ENCODE peak calls at places on chromosomes 1 and 21, in six cellular contexts. X is heart left ventricle; I is CD4-positive, alpha-beta memory T cell; M is CD8-positive, alpha-beta T cell; R is CD8-positive, alpha-beta memory T cell; J is effector memory CD4-positive, alpha-beta T cell. K is an unnamed sample.

GRCh38 chr1:28078680-28079626 is 9.5 kb downstream of the EYA3 start:
- DNase-seq in I (no peak), R (no peak), X (no peak), J (no peak), M (no peak), K (no peak)

GRCh38 chr1:154851392-154852177 is 18.5 kb downstream of the KCNN3 start:
- DNase-seq in M (no peak), X (no peak), J (no peak), I (no peak), R (no peak), K (no peak)

GRCh38 chr1:202170726-202171125 is 10.3 kb upstream of the PTPN7 start:
- DNase-seq in X (no peak), J (no peak), R (no peak), I (no peak), M (no peak), K (no peak)

GRCh38 chr1:32334864-32335618 is 992 bp downstream of the MARCKSL1 start:
- DNase-seq in I (peak; percentile 68), R (peak; percentile 72), M (peak; percentile 57), J (peak; percentile 44), X (peak; percentile 60), K (no peak)

GRCh38 chr1:36511804-36512798 is 29.4 kb upstream of the CSF3R start:
- DNase-seq in R (no peak), I (no peak), M (no peak), X (no peak), J (no peak), K (no peak)

GRCh38 chr1:43383449-43383848 is 6.2 kb downstream of the MED8 start:
- DNase-seq in X (no peak), M (no peak), I (no peak), R (no peak), J (no peak), K (no peak)

GRCh38 chr1:204150702-204151561 is 912 bp downstream of the ETNK2 start:
- DNase-seq in I (no peak), R (no peak), M (no peak), X (no peak), J (no peak), K (no peak)

GRCh38 chr1:182724215-182724614 is 39.8 kb upstream of the RGS8 start:
- DNase-seq in X (no peak), J (no peak), I (no peak), R (no peak), M (no peak), K (no peak)

GRCh38 chr1:203520315-203520714 is 26.4 kb downstream of the OPTC start:
- DNase-seq in I (no peak), R (no peak), X (no peak), J (no peak), M (no peak), K (no peak)

GRCh38 chr1:198157847-198158765 is 1.3 kb downstream of the NEK7 start:
- DNase-seq in X (no peak), J (no peak), I (peak; percentile 36), R (peak; percentile 54), M (no peak), K (no peak)

GRCh38 chr1:6271001-6271400 is 10.1 kb upstream of the GPR153 start:
- DNase-seq in R (no peak), J (no peak), I (no peak), X (no peak), M (no peak), K (no peak)

GRCh38 chr1:31241321-31241720 is 1.6 kb upstream of the NKAIN1 start:
- DNase-seq in X (no peak), I (no peak), R (no peak), M (no peak), J (no peak), K (no peak)

GRCh38 chr1:25569599-25570458 is 26.4 kb downstream of the LDLRAP1 start:
- DNase-seq in X (no peak), J (no peak), R (no peak), M (no peak), I (no peak), K (no peak)

GRCh38 chr1:179917601-179918429 is 35.7 kb downstream of the TOR1AIP1 start:
- DNase-seq in M (no peak), R (no peak), I (no peak), X (no peak), J (no peak), K (no peak)

GRCh38 chr21:16770279-16770678 is 742.6 kb upstream of the CXADR start:
- DNase-seq in J (no peak), X (no peak), M (no peak), R (no peak), I (no peak), K (no peak)

GRCh38 chr1:1370771-1371300 is 4.2 kb downstream of the AURKAIP1 start:
- DNase-seq in X (no peak), J (no peak), R (peak; percentile 38), M (no peak), I (no peak), K (no peak)

GRCh38 chr1:115314765-115315164 is 23.3 kb downstream of the NGF start:
- DNase-seq in X (no peak), R (no peak), J (no peak), I (no peak), M (no peak), K (peak; percentile 53)

GRCh38 chr1:159161001-159161718 is 10.3 kb upstream of the CADM3 start:
- DNase-seq in X (peak; percentile 67), M (peak; percentile 46), J (peak; percentile 15), R (peak; percentile 33), I (peak; percentile 45), K (peak; percentile 74)

GRCh38 chr21:29187939-29188338 is 57.5 kb downstream of the MAP3K7CL start:
- DNase-seq in J (no peak), R (no peak), I (no peak), X (no peak), M (no peak), K (no peak)

GRCh38 chr21:38913120-38913975 is 107.6 kb downstream of the ETS2 start:
- DNase-seq in M (no peak), I (no peak), R (no peak), J (no peak), X (peak; percentile 65), K (peak; percentile 84)

GRCh38 chr1:76705560-76705959 is 161.7 kb upstream of the ST6GALNAC5 start:
- DNase-seq in X (no peak), I (no peak), M (no peak), R (no peak), J (no peak), K (no peak)
- H3K27ac ChIP-seq in X (no peak overlapping the region), I (no peak overlapping the region), M (no peak overlapping the region), R (no peak overlapping the region), J (no peak overlapping the region), K (no peak overlapping the region)

GRCh38 chr1:162200096-162200847 is 130.8 kb downstream of the NOS1AP start:
- DNase-seq in M (no peak), J (no peak), I (no peak), R (no peak), X (no peak), K (no peak)

GRCh38 chr1:162195567-162195966 is 126.1 kb downstream of the NOS1AP start:
- DNase-seq in I (no peak), R (no peak), M (no peak), J (no peak), X (no peak), K (no peak)

GRCh38 chr1:162196387-162196786 is 126.9 kb downstream of the NOS1AP start:
- DNase-seq in R (no peak), I (no peak), J (no peak), X (no peak), M (no peak), K (no peak)

GRCh38 chr1:162197041-162197511 is 127.6 kb downstream of the NOS1AP start:
- DNase-seq in J (no peak), M (no peak), R (no peak), I (no peak), X (no peak), K (no peak)

GRCh38 chr1:162197615-162198497 is 128.4 kb downstream of the NOS1AP start:
- DNase-seq in I (no peak), X (no peak), M (no peak), R (no peak), J (no peak), K (no peak)
- H3K4me3 ChIP-seq in I (no peak overlapping the region), X (no peak overlapping the region), M (no peak overlapping the region), R (no peak overlapping the region), J (no peak overlapping the region), K (no peak overlapping the region)

DNA sequence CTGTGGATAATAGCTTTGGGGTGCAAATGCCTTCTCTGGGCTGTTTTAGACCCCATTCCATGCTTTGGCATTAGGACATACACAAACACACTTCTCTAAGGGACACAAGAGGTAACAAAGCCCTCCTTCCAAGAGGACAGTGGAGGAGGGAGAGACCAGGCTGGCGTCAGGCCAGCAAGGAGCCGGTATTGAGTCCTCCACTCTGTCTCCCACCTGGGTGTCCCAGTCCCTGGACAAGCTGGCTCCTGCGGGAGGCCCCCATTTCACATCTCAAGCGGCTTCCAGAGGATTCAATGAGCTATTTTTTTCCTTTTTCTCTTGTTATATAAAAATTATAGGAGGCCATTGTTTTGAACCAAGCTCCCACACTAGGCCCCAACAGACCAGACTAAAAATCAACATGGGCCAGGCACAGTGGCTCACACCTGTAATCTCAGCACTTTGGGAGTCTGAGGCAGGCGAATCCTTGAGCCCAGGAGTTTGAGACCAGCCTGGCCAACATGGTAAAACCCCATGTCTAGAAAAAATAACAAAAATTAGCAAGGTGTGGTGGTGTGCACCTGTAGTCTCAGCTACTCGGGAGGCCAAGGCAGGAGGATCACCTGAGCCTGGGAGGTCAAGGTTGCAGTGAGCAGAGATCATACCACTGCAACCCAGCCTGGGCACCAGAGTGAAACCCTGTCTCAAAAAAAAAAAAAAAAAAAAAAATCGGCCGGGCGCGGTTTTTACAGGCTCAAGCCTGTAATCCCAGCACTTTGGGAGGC is 142.9 kb downstream of the TOMM20 start:
- DNase-seq in R (no peak), I (no peak), M (no peak), J (no peak), X (no peak), K (no peak)
- H3K27ac ChIP-seq in R (no peak overlapping the region), I (no peak overlapping the region), M (no peak overlapping the region), J (no peak overlapping the region), X (peak overlapping the region; percentile 54), K (peak overlapping the region; percentile 70)

GRCh38 chr1:71562298-71562697 is 481.5 kb upstream of the ZRANB2 start:
- DNase-seq in I (no peak), M (no peak), J (no peak), R (no peak), X (no peak), K (no peak)

GRCh38 chr1:71561206-71561605 is 480.4 kb upstream of the ZRANB2 start:
- DNase-seq in X (no peak), M (no peak), I (no peak), R (no peak), J (no peak), K (no peak)

GRCh38 chr1:71559880-71560279 is 479.0 kb upstream of the ZRANB2 start:
- DNase-seq in X (no peak), R (no peak), J (no peak), I (no peak), M (no peak), K (no peak)

GRCh38 chr1:71565267-71565666 is 484.4 kb upstream of the ZRANB2 start:
- DNase-seq in J (no peak), X (no peak), R (no peak), I (no peak), M (no peak), K (peak; percentile 57)

GRCh38 chr1:71561729-71562128 is 480.9 kb upstream of the ZRANB2 start:
- DNase-seq in X (no peak), R (no peak), J (no peak), M (no peak), I (no peak), K (no peak)
- H3K4me3 ChIP-seq in X (no peak overlapping the region), R (no peak overlapping the region), J (no peak overlapping the region), M (no peak overlapping the region), I (no peak overlapping the region), K (no peak overlapping the region)